ENCODE peak calls at places on chromosomes 16 and 17, in four cellular contexts. V is CD8-positive, alpha-beta memory T cell; D is SJSA1; Y is Peyer's patch. P is an unnamed sample. For H3K4me1 and H3K36me3, the result is how much of the 10 kb centered on the place peaks cover.

GRCh38 chr17:55301521-55302406 is 37.0 kb downstream of the HLF start:
- DNase-seq in V (no peak), D (no peak), Y (no peak), P (peak)

GRCh38 chr16:87800497-87800896 is 34.7 kb upstream of the KLHDC4 start:
- DNase-seq in V (no peak), Y (no peak), D (no peak), P (peak)

GRCh38 chr16:79815049-79815448 is 214.5 kb upstream of the MAF start:
- DNase-seq in D (no peak), V (no peak), Y (no peak), P (no peak)

GRCh38 chr16:65413861-65414260 is 292.0 kb upstream of the CDH11 start:
- DNase-seq in D (no peak), V (no peak), Y (no peak), P (no peak)

GRCh38 chr17:32876414-32877163 is at the start of gene MYO1D:
- DNase-seq in D (no peak), V (peak), Y (peak), P (peak)

GRCh38 chr17:77042688-77043330 is 98.0 kb upstream of the SEC14L1 start:
- DNase-seq in V (no peak), Y (no peak), D (no peak), P (no peak)

GRCh38 chr16:8944113-8944765 is 19.5 kb downstream of the USP7 start:
- DNase-seq in D (no peak), Y (no peak), V (no peak), P (no peak)

GRCh38 chr17:54280741-54281140 is 458.0 kb downstream of the KIF2B start:
- DNase-seq in D (no peak), Y (no peak), V (no peak), P (no peak)

GRCh38 chr16:66901626-66902025 is 17.1 kb downstream of the CDH16 start:
- DNase-seq in Y (no peak), V (no peak), D (no peak), P (peak)

GRCh38 chr17:2502911-2503580 is 8.6 kb downstream of the METTL16 start:
- DNase-seq in D (no peak), Y (no peak), V (no peak), P (no peak)

GRCh38 chr17:2503627-2504026 is 8.1 kb downstream of the METTL16 start:
- DNase-seq in Y (no peak), D (no peak), V (no peak), P (no peak)

GRCh38 chr17:2500446-2500845 is 11.2 kb downstream of the METTL16 start:
- DNase-seq in V (no peak), Y (no peak), D (no peak), P (no peak)
- H3K4me1 ChIP-seq in V (under half), Y (under half), D (under half), P (under half)

GRCh38 chr16:17289050-17289449 is 181.7 kb downstream of the XYLT1 start:
- DNase-seq in Y (no peak), D (no peak), V (no peak), P (no peak)
- H3K36me3 ChIP-seq in Y (under half), D (under half), V (under half), P (under half)

GRCh38 chr17:27462149-27462548 is 5.9 kb downstream of the KSR1 start:
- DNase-seq in Y (no peak), D (no peak), V (no peak), P (no peak)
- H3K4me1 ChIP-seq in Y (under half), D (under half), V (under half), P (under half)

DNA sequence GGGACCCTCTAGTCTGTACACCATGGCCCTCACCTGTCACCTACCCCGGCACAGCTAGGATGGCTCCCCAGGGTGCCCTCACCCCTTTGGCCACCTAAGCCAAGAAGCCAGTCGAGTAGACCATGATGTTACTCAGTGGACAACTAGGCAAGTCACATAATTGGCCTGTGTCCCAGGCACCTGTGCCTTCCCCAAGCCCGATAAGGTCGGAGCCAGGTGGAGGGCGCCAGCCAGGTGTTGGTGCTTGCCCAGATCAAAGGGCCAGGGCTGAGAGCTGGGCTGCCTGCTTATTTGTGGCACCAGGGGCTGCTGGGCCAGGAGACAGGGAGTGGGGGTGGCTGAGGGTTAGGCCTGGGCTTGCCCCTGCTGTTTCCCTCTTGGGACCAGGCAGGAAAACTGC is 16.8 kb downstream of the SPNS2 start:
- DNase-seq in V (no peak), D (no peak), Y (no peak), P (no peak)
- H3K36me3 ChIP-seq in V (under half), D (under half), Y (under half), P (under half)

P was measured in right lobe of liver.